ENCODE peak calls at places on chromosomes 1 and 21, in seven cellular contexts. One of them, this sample, is unnamed.

GRCh38 chr1:161473363-161473762 is 31.9 kb upstream of the FCGR2A start:
- DNase-seq in kidney: no peak
- DNase-seq in ovary: no peak
- DNase-seq in astrocyte: no peak
- DNase-seq in K562: no peak
- DNase-seq in esophagus muscularis mucosa: no peak
- DNase-seq in PC-3: peak; percentile 52
- DNase-seq in this sample: no peak

GRCh38 chr1:178034676-178035075 is 59.2 kb upstream of the RASAL2 start:
- DNase-seq in kidney: no peak
- DNase-seq in ovary: no peak
- DNase-seq in astrocyte: no peak
- DNase-seq in K562: no peak
- DNase-seq in esophagus muscularis mucosa: no peak
- DNase-seq in PC-3: peak; percentile 14
- DNase-seq in this sample: no peak

GRCh38 chr1:117587479-117588356 is 18.1 kb upstream of the TENT5C start:
- DNase-seq in kidney: no peak
- DNase-seq in ovary: no peak
- DNase-seq in astrocyte: no peak
- DNase-seq in K562: no peak
- DNase-seq in esophagus muscularis mucosa: no peak
- DNase-seq in PC-3: no peak
- DNase-seq in this sample: peak; percentile 43

GRCh38 chr1:115492880-115493279 is 148.9 kb upstream of the VANGL1 start:
- DNase-seq in kidney: no peak
- DNase-seq in ovary: no peak
- DNase-seq in astrocyte: peak; percentile 64
- DNase-seq in K562: no peak
- DNase-seq in esophagus muscularis mucosa: peak; percentile 83
- DNase-seq in PC-3: peak; percentile 48
- DNase-seq in this sample: no peak

GRCh38 chr1:15152318-15153183 is 996 bp upstream of the TMEM51 start:
- DNase-seq in kidney: peak; percentile 95
- DNase-seq in ovary: peak; percentile 94
- DNase-seq in astrocyte: peak; percentile 83
- DNase-seq in K562: peak; percentile 80
- DNase-seq in esophagus muscularis mucosa: peak; percentile 96
- DNase-seq in PC-3: peak; percentile 89
- DNase-seq in this sample: peak; percentile 77

GRCh38 chr1:9291914-9292360 is 757 bp upstream of the SPSB1 start:
- DNase-seq in kidney: peak; percentile 75
- DNase-seq in ovary: peak; percentile 69
- DNase-seq in astrocyte: peak; percentile 53
- DNase-seq in K562: no peak
- DNase-seq in esophagus muscularis mucosa: no peak
- DNase-seq in PC-3: peak; percentile 81
- DNase-seq in this sample: no peak

GRCh38 chr1:7401814-7402547 is 369.1 kb upstream of the VAMP3 start:
- DNase-seq in kidney: no peak
- DNase-seq in ovary: no peak
- DNase-seq in astrocyte: peak; percentile 100
- DNase-seq in K562: no peak
- DNase-seq in esophagus muscularis mucosa: peak; percentile 77
- DNase-seq in PC-3: peak; percentile 95
- DNase-seq in this sample: peak; percentile 45

GRCh38 chr1:60989745-60990718 is 92.3 kb upstream of the NFIA start:
- DNase-seq in kidney: peak; percentile 78
- DNase-seq in ovary: peak; percentile 76
- DNase-seq in astrocyte: peak; percentile 91
- DNase-seq in K562: peak; percentile 26
- DNase-seq in esophagus muscularis mucosa: no peak
- DNase-seq in PC-3: peak; percentile 93
- DNase-seq in this sample: peak; percentile 57

GRCh38 chr1:52913537-52913936 is 8.0 kb downstream of the ECHDC2 start:
- DNase-seq in kidney: no peak
- DNase-seq in ovary: no peak
- DNase-seq in astrocyte: no peak
- DNase-seq in K562: peak; percentile 87
- DNase-seq in esophagus muscularis mucosa: no peak
- DNase-seq in PC-3: no peak
- DNase-seq in this sample: no peak

GRCh38 chr21:21122680-21123079 is 124.5 kb downstream of the NCAM2 start:
- DNase-seq in kidney: no peak
- DNase-seq in ovary: no peak
- DNase-seq in astrocyte: no peak
- DNase-seq in K562: no peak
- DNase-seq in esophagus muscularis mucosa: no peak
- DNase-seq in PC-3: no peak
- DNase-seq in this sample: no peak

GRCh38 chr1:201325678-201326060 is 42.4 kb downstream of the PKP1 start:
- DNase-seq in kidney: no peak
- DNase-seq in ovary: no peak
- DNase-seq in astrocyte: no peak
- DNase-seq in K562: no peak
- DNase-seq in esophagus muscularis mucosa: no peak
- DNase-seq in PC-3: no peak
- DNase-seq in this sample: no peak

GRCh38 chr21:43824883-43825609 is 35.7 kb downstream of the RRP1 start:
- DNase-seq in kidney: peak; percentile 61
- DNase-seq in ovary: no peak
- DNase-seq in astrocyte: no peak
- DNase-seq in K562: no peak
- DNase-seq in esophagus muscularis mucosa: no peak
- DNase-seq in PC-3: no peak
- DNase-seq in this sample: no peak

GRCh38 chr21:44687671-44688070 is 5.7 kb upstream of the KRTAP12-1 start:
- DNase-seq in kidney: peak; percentile 26
- DNase-seq in ovary: no peak
- DNase-seq in astrocyte: no peak
- DNase-seq in K562: no peak
- DNase-seq in esophagus muscularis mucosa: peak; percentile 77
- DNase-seq in PC-3: no peak
- DNase-seq in this sample: no peak

GRCh38 chr1:109392788-109393580 is 4.7 kb downstream of the SORT1 start:
- DNase-seq in kidney: peak; percentile 85
- DNase-seq in ovary: peak; percentile 22
- DNase-seq in astrocyte: peak; percentile 52
- DNase-seq in K562: peak; percentile 80
- DNase-seq in esophagus muscularis mucosa: no peak
- DNase-seq in PC-3: peak; percentile 60
- DNase-seq in this sample: peak; percentile 62

DNA sequence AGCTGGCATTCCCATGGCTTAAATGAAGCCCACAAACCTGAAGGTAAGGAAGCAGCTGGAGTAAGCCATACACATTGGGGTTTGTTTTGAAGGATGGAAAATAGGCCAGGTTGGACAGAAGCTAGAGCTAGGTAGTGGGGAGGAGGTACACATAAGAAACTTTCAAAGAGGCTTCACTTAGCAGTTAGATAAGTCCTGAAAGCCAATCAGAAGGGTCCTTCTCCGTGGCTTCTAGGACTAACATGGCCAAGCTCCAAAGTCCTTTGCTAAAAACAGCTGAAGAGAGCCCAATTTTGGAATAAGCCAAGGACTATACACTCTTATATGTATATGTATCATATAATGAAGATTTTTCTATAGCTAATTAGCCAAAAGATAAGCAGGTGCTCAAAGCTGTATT is 1.8 kb downstream of the EYA3 start:
- DNase-seq in kidney: no peak
- DNase-seq in ovary: no peak
- DNase-seq in astrocyte: no peak
- DNase-seq in K562: peak; percentile 65
- DNase-seq in esophagus muscularis mucosa: no peak
- DNase-seq in PC-3: no peak
- DNase-seq in this sample: no peak
- H3K4me1 ChIP-seq in kidney: peaks cover 15% of the 10 kb centered on the region
- H3K4me1 ChIP-seq in ovary: peaks cover 4% of the 10 kb centered on the region
- H3K4me1 ChIP-seq in astrocyte: no peaks in the 10 kb centered on the region
- H3K4me1 ChIP-seq in K562: peaks cover 12% of the 10 kb centered on the region
- H3K4me1 ChIP-seq in esophagus muscularis mucosa: peaks cover 29% of the 10 kb centered on the region
- H3K4me1 ChIP-seq in PC-3: peaks cover 22% of the 10 kb centered on the region
- H3K4me1 ChIP-seq in this sample: peaks cover 30% of the 10 kb centered on the region

GRCh38 chr1:43706598-43707190 is 642 bp upstream of the ST3GAL3 start:
- DNase-seq in kidney: no peak
- DNase-seq in ovary: peak; percentile 23
- DNase-seq in astrocyte: no peak
- DNase-seq in K562: peak; percentile 22
- DNase-seq in esophagus muscularis mucosa: no peak
- DNase-seq in PC-3: peak; percentile 47
- DNase-seq in this sample: no peak

GRCh38 chr1:43703836-43704235 is 3.5 kb upstream of the ST3GAL3 start:
- DNase-seq in kidney: no peak
- DNase-seq in ovary: no peak
- DNase-seq in astrocyte: no peak
- DNase-seq in K562: no peak
- DNase-seq in esophagus muscularis mucosa: no peak
- DNase-seq in PC-3: no peak
- DNase-seq in this sample: no peak

GRCh38 chr1:43705982-43706597 is 1.2 kb upstream of the ST3GAL3 start:
- DNase-seq in kidney: no peak
- DNase-seq in ovary: no peak
- DNase-seq in astrocyte: no peak
- DNase-seq in K562: no peak
- DNase-seq in esophagus muscularis mucosa: no peak
- DNase-seq in PC-3: no peak
- DNase-seq in this sample: no peak

GRCh38 chr1:43705334-43705733 is 2.0 kb upstream of the ST3GAL3 start:
- DNase-seq in kidney: no peak
- DNase-seq in ovary: no peak
- DNase-seq in astrocyte: no peak
- DNase-seq in K562: no peak
- DNase-seq in esophagus muscularis mucosa: no peak
- DNase-seq in PC-3: no peak
- DNase-seq in this sample: no peak

DNA sequence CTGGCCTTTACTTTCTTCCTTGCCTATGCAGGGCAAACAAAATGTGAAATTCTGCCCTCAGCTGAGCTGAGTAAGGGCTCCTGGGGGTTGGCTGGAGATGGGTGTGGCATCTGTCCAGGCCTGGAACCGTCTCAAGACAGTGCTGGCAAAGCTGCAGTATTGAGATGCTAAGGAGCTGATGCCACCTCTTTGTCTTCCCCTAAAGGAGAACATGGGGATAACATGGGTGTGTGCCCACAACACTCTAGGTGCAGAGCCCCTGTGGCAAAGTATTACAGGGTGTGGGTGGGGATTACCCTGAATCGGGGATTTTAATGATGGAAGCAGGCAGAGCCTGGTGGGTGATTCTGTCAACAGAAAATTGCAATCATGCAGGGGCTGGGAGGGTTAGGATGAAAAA is 2.5 kb upstream of the ST3GAL3 start:
- DNase-seq in kidney: no peak
- DNase-seq in ovary: peak; percentile 38
- DNase-seq in astrocyte: peak; percentile 18
- DNase-seq in K562: no peak
- DNase-seq in esophagus muscularis mucosa: no peak
- DNase-seq in PC-3: peak; percentile 55
- DNase-seq in this sample: no peak
- TF ChIP-seq CTCF in kidney: no peak
- TF ChIP-seq CTCF in ovary: no peak
- TF ChIP-seq CTCF in astrocyte: peak; percentile 5
- TF ChIP-seq CTCF in K562: no peak
- TF ChIP-seq CTCF in esophagus muscularis mucosa: peak; percentile 37
- TF ChIP-seq CTCF in PC-3: peak; percentile 44
- TF ChIP-seq CTCF in this sample: no peak

GRCh38 chr1:228838717-228839500 is 103.6 kb downstream of the RHOU start:
- DNase-seq in kidney: no peak
- DNase-seq in ovary: no peak
- DNase-seq in astrocyte: peak; percentile 46
- DNase-seq in K562: no peak
- DNase-seq in esophagus muscularis mucosa: no peak
- DNase-seq in PC-3: peak; percentile 20
- DNase-seq in this sample: no peak

GRCh38 chr1:228841632-228842031 is 106.4 kb downstream of the RHOU start:
- DNase-seq in kidney: no peak
- DNase-seq in ovary: no peak
- DNase-seq in astrocyte: no peak
- DNase-seq in K562: no peak
- DNase-seq in esophagus muscularis mucosa: no peak
- DNase-seq in PC-3: no peak
- DNase-seq in this sample: no peak

GRCh38 chr1:228845101-228845500 is 109.8 kb downstream of the RHOU start:
- DNase-seq in kidney: no peak
- DNase-seq in ovary: no peak
- DNase-seq in astrocyte: no peak
- DNase-seq in K562: no peak
- DNase-seq in esophagus muscularis mucosa: no peak
- DNase-seq in PC-3: no peak
- DNase-seq in this sample: no peak

GRCh38 chr1:228839656-228840055 is 104.4 kb downstream of the RHOU start:
- DNase-seq in kidney: no peak
- DNase-seq in ovary: no peak
- DNase-seq in astrocyte: no peak
- DNase-seq in K562: no peak
- DNase-seq in esophagus muscularis mucosa: no peak
- DNase-seq in PC-3: no peak
- DNase-seq in this sample: no peak

DNA sequence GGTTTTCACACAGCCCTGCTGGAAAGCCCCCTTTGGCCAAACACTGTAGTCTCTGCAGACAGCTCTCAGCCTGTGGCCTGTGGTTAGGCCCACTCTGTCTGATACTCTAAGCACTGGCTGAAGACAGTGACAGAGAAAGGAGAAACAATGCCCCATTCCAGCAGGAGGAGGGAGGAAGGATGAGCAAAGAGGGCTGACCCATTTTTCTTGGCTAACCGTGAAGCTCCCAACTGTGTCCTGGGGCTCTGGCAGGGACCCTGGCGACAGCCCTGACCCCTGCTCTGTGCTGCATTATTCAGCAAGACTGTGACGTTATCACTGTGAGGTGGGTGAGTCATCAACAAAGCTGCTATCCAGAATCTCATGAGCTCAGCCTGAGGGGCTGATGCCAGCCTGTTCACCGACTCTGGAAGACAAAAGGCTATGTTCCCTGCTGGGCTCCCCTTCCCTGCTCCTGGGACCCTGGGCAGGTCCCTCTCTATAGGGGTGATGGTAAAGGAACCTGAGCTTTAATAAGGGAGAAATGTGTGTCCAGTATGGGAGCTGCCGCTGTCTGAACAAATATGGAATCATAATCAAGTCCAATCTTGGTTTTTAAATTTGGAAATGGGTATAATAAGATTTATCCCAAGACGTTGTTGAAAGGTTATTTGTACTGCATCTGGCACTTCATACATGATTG is 107.0 kb downstream of the RHOU start:
- DNase-seq in kidney: peak; percentile 83
- DNase-seq in ovary: peak; percentile 69
- DNase-seq in astrocyte: peak; percentile 82
- DNase-seq in K562: peak; percentile 46
- DNase-seq in esophagus muscularis mucosa: peak; percentile 88
- DNase-seq in PC-3: peak; percentile 78
- DNase-seq in this sample: no peak
- H3K27ac ChIP-seq in kidney: no peak overlapping the region
- H3K27ac ChIP-seq in ovary: no peak overlapping the region
- H3K27ac ChIP-seq in astrocyte: peak overlapping the region; percentile 48
- H3K27ac ChIP-seq in K562: no peak overlapping the region
- H3K27ac ChIP-seq in esophagus muscularis mucosa: no peak overlapping the region
- H3K27ac ChIP-seq in PC-3: no peak overlapping the region
- H3K27ac ChIP-seq in this sample: no peak overlapping the region

GRCh38 chr1:58395355-58395754 is 151.2 kb downstream of the OMA1 start:
- DNase-seq in kidney: no peak
- DNase-seq in ovary: no peak
- DNase-seq in astrocyte: peak; percentile 92
- DNase-seq in K562: no peak
- DNase-seq in esophagus muscularis mucosa: no peak
- DNase-seq in PC-3: peak; percentile 69
- DNase-seq in this sample: no peak
- H3K4me1 ChIP-seq in kidney: no peaks in the 10 kb centered on the region
- H3K4me1 ChIP-seq in ovary: no peaks in the 10 kb centered on the region
- H3K4me1 ChIP-seq in astrocyte: peaks cover 36% of the 10 kb centered on the region
- H3K4me1 ChIP-seq in K562: no peaks in the 10 kb centered on the region
- H3K4me1 ChIP-seq in esophagus muscularis mucosa: no peaks in the 10 kb centered on the region
- H3K4me1 ChIP-seq in PC-3: peaks cover 10% of the 10 kb centered on the region
- H3K4me1 ChIP-seq in this sample: no peaks in the 10 kb centered on the region

GRCh38 chr1:237814319-237814924 is 76.3 kb downstream of the ZP4 start:
- DNase-seq in kidney: no peak
- DNase-seq in ovary: no peak
- DNase-seq in astrocyte: no peak
- DNase-seq in K562: no peak
- DNase-seq in esophagus muscularis mucosa: no peak
- DNase-seq in PC-3: peak; percentile 44
- DNase-seq in this sample: no peak
- TF ChIP-seq CTCF in kidney: peak; percentile 29
- TF ChIP-seq CTCF in ovary: no peak
- TF ChIP-seq CTCF in astrocyte: peak; percentile 40
- TF ChIP-seq CTCF in K562: peak; percentile 41
- TF ChIP-seq CTCF in esophagus muscularis mucosa: peak; percentile 42
- TF ChIP-seq CTCF in PC-3: peak; percentile 77
- TF ChIP-seq CTCF in this sample: peak; percentile 26

This sample was measured in tibial artery.